ENCODE peak calls at places on chromosomes 5 and 9, in five cellular contexts. L is upper lobe of left lung, V is GM12878, J is HepG2, C is HCT116. K is an unnamed sample.

GRCh38 chr5:109529520-109529919 is 119.7 kb upstream of the PJA2 start:
- ATAC-seq in L (no peak), C (no peak), V (no peak), J (no peak), K (no peak)

GRCh38 chr5:11482011-11482410 is 422.2 kb downstream of the CTNND2 start:
- ATAC-seq in C (no peak), V (no peak), L (no peak), J (no peak), K (no peak)

GRCh38 chr5:147508711-147509040 is 1.2 kb downstream of the DPYSL3 start:
- ATAC-seq in C (no peak), L (no peak), J (no peak), V (no peak), K (peak; percentile 1)

GRCh38 chr5:138692370-138692769 is 60.9 kb upstream of the CTNNA1 start:
- ATAC-seq in C (no peak), V (no peak), J (no peak), L (no peak), K (no peak)

GRCh38 chr9:134624119-134624826 is 17.3 kb upstream of the COL5A1 start:
- ATAC-seq in J (no peak), C (no peak), L (no peak), V (no peak), K (no peak)

GRCh38 chr5:43437062-43437660 is 25.0 kb upstream of the CCL28 start:
- ATAC-seq in V (peak; percentile 33), C (no peak), L (peak; percentile 49), J (no peak), K (no peak)

GRCh38 chr9:88462191-88462590 is 72.8 kb upstream of the NXNL2 start:
- ATAC-seq in V (no peak), C (no peak), J (no peak), L (no peak), K (no peak)

GRCh38 chr9:81613002-81613750 is 76.2 kb downstream of the TLE1 start:
- ATAC-seq in J (no peak), C (no peak), L (peak; percentile 65), V (no peak), K (peak; percentile 92)

GRCh38 chr5:73233461-73234151 is 60.6 kb downstream of the TMEM174 start:
- ATAC-seq in J (peak; percentile 41), C (no peak), V (no peak), L (no peak), K (peak; percentile 56)

GRCh38 chr9:20650750-20651299 is 28.5 kb upstream of the MLLT3 start:
- ATAC-seq in L (no peak), C (no peak), V (no peak), J (peak; percentile 61), K (no peak)

GRCh38 chr9:7371032-7371431 is 428.5 kb downstream of the DMAC1 start:
- ATAC-seq in V (no peak), C (no peak), L (no peak), J (no peak), K (no peak)

GRCh38 chr9:6889868-6890267 is 132.1 kb downstream of the KDM4C start:
- ATAC-seq in J (no peak), C (no peak), L (no peak), V (no peak), K (no peak)

GRCh38 chr9:34375901-34376595 is 650 bp downstream of the MYORG start:
- ATAC-seq in L (peak; percentile 40), J (peak; percentile 52), V (peak; percentile 61), C (peak; percentile 46), K (peak; percentile 13)

GRCh38 chr5:177024559-177024958 is 2.1 kb downstream of the ZNF346 start:
- ATAC-seq in J (no peak), L (no peak), C (no peak), V (peak; percentile 10), K (no peak)

GRCh38 chr5:124736111-124736813 is 10.2 kb downstream of the ZNF608 start:
- ATAC-seq in L (no peak), J (no peak), C (no peak), V (no peak), K (no peak)

GRCh38 chr9:91712811-91713210 is 237.2 kb downstream of the ROR2 start:
- ATAC-seq in C (no peak), L (no peak), J (no peak), V (no peak), K (no peak)

GRCh38 chr9:127960410-127961165 is 20.2 kb downstream of the EEIG1 start:
- ATAC-seq in J (no peak), V (no peak), L (no peak), C (no peak), K (no peak)

GRCh38 chr9:83639266-83639665 is 16.3 kb downstream of the IDNK start:
- ATAC-seq in C (no peak), J (no peak), V (no peak), L (no peak), K (no peak)

GRCh38 chr5:176610430-176610763 is 441 bp upstream of the GPRIN1 start:
- ATAC-seq in J (no peak), V (peak; percentile 23), C (peak; percentile 39), L (no peak), K (no peak)

GRCh38 chr9:75979362-75979761 is 88.9 kb downstream of the PCSK5 start:
- ATAC-seq in V (no peak), C (peak; percentile 66), J (peak; percentile 81), L (no peak), K (no peak)

GRCh38 chr5:78899922-78900362 is 85.2 kb downstream of the ARSB start:
- ATAC-seq in C (peak; percentile 86), J (peak; percentile 86), L (peak; percentile 53), V (peak; percentile 88), K (no peak)

GRCh38 chr5:176174345-176175025 is 63.7 kb upstream of the SIMC1 start:
- ATAC-seq in V (no peak), L (no peak), C (no peak), J (no peak), K (no peak)

GRCh38 chr5:665541-665955 is 27.6 kb downstream of the TPPP start:
- ATAC-seq in J (no peak), V (no peak), C (peak; percentile 17), L (no peak), K (no peak)

GRCh38 chr5:452856-453710 is 10.1 kb downstream of the EXOC3 start:
- ATAC-seq in C (no peak), V (peak; percentile 42), J (no peak), L (no peak), K (no peak)

GRCh38 chr9:126819482-126819881 is 14.6 kb downstream of the ZBTB43 start:
- ATAC-seq in L (no peak), V (peak; percentile 94), J (no peak), C (no peak), K (no peak)

GRCh38 chr9:95477885-95478790 is 38.6 kb downstream of the PTCH1 start:
- ATAC-seq in L (no peak), V (no peak), C (no peak), J (no peak), K (no peak)

GRCh38 chr5:180007582-180007981 is 64.0 kb downstream of the RNF130 start:
- ATAC-seq in J (no peak), L (no peak), C (no peak), V (no peak), K (no peak)

GRCh38 chr5:170254056-170254455 is 21.3 kb downstream of the C5orf58 start:
- ATAC-seq in L (no peak), V (peak; percentile 94), C (no peak), J (no peak), K (no peak)

GRCh38 chr9:97319380-97319779 is 11.9 kb downstream of the CCDC180 start:
- ATAC-seq in J (no peak), V (no peak), C (no peak), L (no peak), K (no peak)
- H3K36me3 ChIP-seq in J (no peaks in the 10 kb centered on the region), V (no peaks in the 10 kb centered on the region), C (no peaks in the 10 kb centered on the region), L (peaks cover 15% of the 10 kb centered on the region), K (no peaks in the 10 kb centered on the region)

GRCh38 chr5:54383941-54384340 is 71.6 kb upstream of the HSPB3 start:
- ATAC-seq in L (no peak), C (no peak), J (no peak), V (no peak), K (no peak)
- TF ChIP-seq POLR2AphosphoS5 in L (no peak), C (no peak), J (no peak), V (no peak), K (no peak)

DNA sequence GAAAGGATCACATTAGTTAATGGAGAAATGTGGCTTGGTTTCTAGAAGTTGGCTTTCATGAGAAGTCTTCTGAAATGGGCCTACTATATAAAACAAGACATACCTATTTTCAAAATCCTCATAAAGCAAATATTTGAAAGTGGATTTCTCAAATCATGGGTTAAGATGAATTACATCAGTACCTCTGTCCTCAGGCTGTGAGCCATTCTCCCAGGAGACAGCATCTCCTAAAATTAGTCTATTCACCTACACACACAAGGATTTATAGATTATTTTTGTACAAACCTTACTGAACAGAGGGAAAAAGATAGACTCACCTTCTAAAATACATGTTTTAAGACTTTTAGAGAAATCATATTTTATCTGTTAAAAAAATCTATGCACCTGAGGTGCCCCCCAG is 32.1 kb upstream of the SPOCK1 start:
- ATAC-seq in J (no peak), V (no peak), L (no peak), C (no peak), K (no peak)
- H3K9me3 ChIP-seq in J (no peaks in the 10 kb centered on the region), V (no peaks in the 10 kb centered on the region), L (no peaks in the 10 kb centered on the region), C (no peaks in the 10 kb centered on the region), K (peaks cover 4% of the 10 kb centered on the region)

DNA sequence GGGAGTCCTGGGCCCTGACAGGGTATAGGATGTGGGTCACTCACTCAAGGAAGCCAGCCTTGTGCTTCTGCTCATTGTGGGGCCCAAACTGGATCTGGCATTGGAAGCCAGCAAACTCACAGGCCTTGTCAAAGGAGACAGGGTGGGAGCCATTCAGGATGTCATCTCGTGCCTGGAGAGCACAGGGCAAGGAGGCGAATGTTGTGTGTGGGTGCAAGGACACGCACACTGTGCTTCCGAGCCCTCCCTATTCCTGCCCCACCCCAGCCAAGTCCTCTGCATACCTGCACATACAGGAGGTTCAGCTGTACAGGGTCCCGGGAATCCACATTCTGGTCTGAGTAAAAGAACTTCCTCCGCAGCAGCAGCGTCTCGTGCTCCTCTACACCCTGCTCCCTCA is 8.1 kb downstream of the TLN1 start:
- ATAC-seq in C (no peak), V (no peak), L (no peak), J (no peak), K (no peak)
- H3K36me3 ChIP-seq in C (peaks cover 59% of the 10 kb centered on the region), V (peaks cover 43% of the 10 kb centered on the region), L (peaks cover 66% of the 10 kb centered on the region), J (peaks cover 39% of the 10 kb centered on the region), K (peaks cover 72% of the 10 kb centered on the region)

GRCh38 chr5:172860520-172861443 is 26.7 kb downstream of the ERGIC1 start:
- ATAC-seq in L (peak; percentile 93), V (no peak), C (no peak), J (no peak), K (peak; percentile 91)
- TF ChIP-seq POLR2AphosphoS5 in L (peak; percentile 64), V (no peak), C (no peak), J (no peak), K (peak; percentile 93)